ENCODE peak calls at places on chromosomes 2 and 18, in nine cellular contexts. K is GM13976; I is activated gamma-delta T cell treated with Interleukin-2 at 50 U/mL for 16 hours; S is NCI-H2081; A is osteocyte; B is activated naive CD8-positive, alpha-beta T cell treated with anti-CD3 and anti-CD28 coated beads, Interleukin-2, amount 50 U/mL, for 24 hours; J is cardiac septum; G is astrocyte; T is ovary. W is an unnamed sample.
A peak's percentile ranks its signal among the peaks of the same experiment; 100 is the strongest.

GRCh38 chr2:88097192-88097591 is 29.6 kb downstream of the SMYD1 start:
- DNase-seq in K (no peak), I (no peak), S (no peak), A (no peak), B (no peak), J (no peak), G (no peak), T (no peak), W (no peak)

GRCh38 chr2:163345795-163346573 is 389.8 kb downstream of the FIGN start:
- DNase-seq in K (peak; percentile 55), I (no peak), S (peak; percentile 79), A (no peak), B (no peak), J (no peak), G (peak; percentile 18), T (no peak), W (peak; percentile 21)

GRCh38 chr2:234686088-234686890 is 189.4 kb upstream of the ARL4C start:
- DNase-seq in K (no peak), I (no peak), S (no peak), A (no peak), B (no peak), J (no peak), G (peak; percentile 73), T (no peak), W (peak; percentile 55)

GRCh38 chr18:23238651-23239349 is 103.5 kb downstream of the CABLES1 start:
- DNase-seq in K (no peak), I (no peak), S (no peak), A (no peak), B (no peak), J (no peak), G (peak; percentile 44), T (no peak), W (no peak)

GRCh38 chr2:98875081-98875728 is 60.8 kb downstream of the CRACDL start:
- DNase-seq in K (no peak), I (no peak), S (no peak), A (peak; percentile 79), B (no peak), J (no peak), G (no peak), T (no peak), W (no peak)

GRCh38 chr2:45691600-45691999 is 40.1 kb downstream of the PRKCE start:
- DNase-seq in K (no peak), I (no peak), S (no peak), A (no peak), B (no peak), J (no peak), G (no peak), T (no peak), W (no peak)

GRCh38 chr18:39149211-39149806 is 1583.7 kb upstream of the CELF4 start:
- DNase-seq in K (no peak), I (no peak), S (no peak), A (no peak), B (no peak), J (no peak), G (no peak), T (no peak), W (no peak)

GRCh38 chr18:31325051-31325450 is 7.1 kb downstream of the DSG1 start:
- DNase-seq in K (no peak), I (no peak), S (no peak), A (no peak), B (no peak), J (no peak), G (peak; percentile 96), T (no peak), W (no peak)

GRCh38 chr2:62663920-62664319 is 41.6 kb upstream of the EHBP1 start:
- DNase-seq in K (no peak), I (no peak), S (no peak), A (no peak), B (no peak), J (no peak), G (no peak), T (no peak), W (no peak)

GRCh38 chr2:172052000-172052983 is 33.0 kb upstream of the DLX1 start:
- DNase-seq in K (peak; percentile 25), I (no peak), S (peak; percentile 35), A (no peak), B (no peak), J (no peak), G (peak; percentile 2), T (no peak), W (no peak)